ENCODE peak calls at places on chromosomes 12 and 14, in ten cellular contexts. One of them, this sample, is unnamed.

GRCh38 chr14:99188721-99189120 is 83.3 kb downstream of the BCL11B start:
- DNase-seq in WTC11: peak; percentile 73
- DNase-seq in CD8-positive, alpha-beta memory T cell: peak; percentile 68
- DNase-seq in AG20443: no peak
- DNase-seq in hepatocyte: no peak
- DNase-seq in GM13977: no peak
- DNase-seq in adrenal gland: no peak
- DNase-seq in hepatic stellate cell: no peak
- DNase-seq in left ventricle myocardium inferior: no peak
- DNase-seq in thoracic aorta: no peak
- DNase-seq in this sample: no peak

GRCh38 chr14:103286460-103286859 is 47.6 kb upstream of the EIF5 start:
- DNase-seq in left ventricle myocardium inferior: no peak
- DNase-seq in hepatic stellate cell: no peak
- DNase-seq in WTC11: no peak
- DNase-seq in adrenal gland: peak; percentile 2
- DNase-seq in thoracic aorta: no peak
- DNase-seq in AG20443: no peak
- DNase-seq in GM13977: no peak
- DNase-seq in hepatocyte: no peak
- DNase-seq in CD8-positive, alpha-beta memory T cell: no peak
- DNase-seq in this sample: peak; percentile 10

GRCh38 chr12:120663741-120664140 is 23.2 kb upstream of the MLEC start:
- DNase-seq in GM13977: no peak
- DNase-seq in hepatocyte: no peak
- DNase-seq in thoracic aorta: no peak
- DNase-seq in left ventricle myocardium inferior: no peak
- DNase-seq in adrenal gland: no peak
- DNase-seq in AG20443: no peak
- DNase-seq in WTC11: no peak
- DNase-seq in hepatic stellate cell: no peak
- DNase-seq in CD8-positive, alpha-beta memory T cell: no peak
- DNase-seq in this sample: no peak

GRCh38 chr12:112105891-112106290 is 2.7 kb downstream of the NAA25 start:
- DNase-seq in thoracic aorta: no peak
- DNase-seq in hepatic stellate cell: no peak
- DNase-seq in hepatocyte: no peak
- DNase-seq in left ventricle myocardium inferior: no peak
- DNase-seq in CD8-positive, alpha-beta memory T cell: no peak
- DNase-seq in WTC11: no peak
- DNase-seq in AG20443: no peak
- DNase-seq in GM13977: no peak
- DNase-seq in adrenal gland: no peak
- DNase-seq in this sample: no peak

GRCh38 chr14:30532264-30532663 is 26.7 kb upstream of the G2E3 start:
- DNase-seq in hepatic stellate cell: no peak
- DNase-seq in left ventricle myocardium inferior: no peak
- DNase-seq in GM13977: no peak
- DNase-seq in CD8-positive, alpha-beta memory T cell: no peak
- DNase-seq in adrenal gland: no peak
- DNase-seq in AG20443: no peak
- DNase-seq in hepatocyte: no peak
- DNase-seq in thoracic aorta: no peak
- DNase-seq in WTC11: no peak
- DNase-seq in this sample: no peak

GRCh38 chr14:59161571-59162175 is 26.8 kb upstream of the DAAM1 start:
- DNase-seq in WTC11: no peak
- DNase-seq in CD8-positive, alpha-beta memory T cell: no peak
- DNase-seq in hepatocyte: peak; percentile 76
- DNase-seq in thoracic aorta: no peak
- DNase-seq in hepatic stellate cell: peak; percentile 60
- DNase-seq in adrenal gland: no peak
- DNase-seq in left ventricle myocardium inferior: no peak
- DNase-seq in AG20443: peak; percentile 37
- DNase-seq in GM13977: peak; percentile 17
- DNase-seq in this sample: peak; percentile 83

GRCh38 chr12:51590347-51591019 is 550 bp upstream of the SCN8A start:
- DNase-seq in AG20443: peak; percentile 96
- DNase-seq in left ventricle myocardium inferior: peak; percentile 57
- DNase-seq in adrenal gland: peak; percentile 53
- DNase-seq in hepatic stellate cell: peak; percentile 85
- DNase-seq in hepatocyte: peak; percentile 92
- DNase-seq in WTC11: peak; percentile 87
- DNase-seq in CD8-positive, alpha-beta memory T cell: peak; percentile 76
- DNase-seq in GM13977: peak; percentile 89
- DNase-seq in thoracic aorta: no peak
- DNase-seq in this sample: peak; percentile 94

GRCh38 chr12:78229491-78230209 is 399.0 kb downstream of the NAV3 start:
- DNase-seq in WTC11: peak; percentile 69
- DNase-seq in AG20443: peak; percentile 28
- DNase-seq in left ventricle myocardium inferior: no peak
- DNase-seq in adrenal gland: peak; percentile 60
- DNase-seq in hepatic stellate cell: no peak
- DNase-seq in GM13977: peak; percentile 8
- DNase-seq in thoracic aorta: no peak
- DNase-seq in CD8-positive, alpha-beta memory T cell: no peak
- DNase-seq in hepatocyte: peak; percentile 51
- DNase-seq in this sample: peak; percentile 66

GRCh38 chr12:13941258-13942249 is 39.8 kb downstream of the GRIN2B start:
- DNase-seq in WTC11: peak; percentile 74
- DNase-seq in AG20443: peak; percentile 63
- DNase-seq in left ventricle myocardium inferior: no peak
- DNase-seq in thoracic aorta: no peak
- DNase-seq in hepatic stellate cell: no peak
- DNase-seq in hepatocyte: peak; percentile 89
- DNase-seq in GM13977: peak; percentile 38
- DNase-seq in adrenal gland: peak; percentile 72
- DNase-seq in CD8-positive, alpha-beta memory T cell: no peak
- DNase-seq in this sample: peak; percentile 80

GRCh38 chr14:31559939-31560338 is 1.3 kb upstream of the NUBPL start:
- DNase-seq in left ventricle myocardium inferior: no peak
- DNase-seq in CD8-positive, alpha-beta memory T cell: peak; percentile 48
- DNase-seq in WTC11: no peak
- DNase-seq in AG20443: no peak
- DNase-seq in thoracic aorta: no peak
- DNase-seq in hepatic stellate cell: no peak
- DNase-seq in adrenal gland: no peak
- DNase-seq in hepatocyte: no peak
- DNase-seq in GM13977: no peak
- DNase-seq in this sample: no peak

GRCh38 chr12:132170094-132170636 is 25.9 kb downstream of the NOC4L start:
- DNase-seq in left ventricle myocardium inferior: peak; percentile 11
- DNase-seq in hepatocyte: no peak
- DNase-seq in hepatic stellate cell: peak; percentile 60
- DNase-seq in thoracic aorta: no peak
- DNase-seq in WTC11: no peak
- DNase-seq in GM13977: no peak
- DNase-seq in adrenal gland: no peak
- DNase-seq in CD8-positive, alpha-beta memory T cell: peak; percentile 18
- DNase-seq in AG20443: peak; percentile 83
- DNase-seq in this sample: peak; percentile 83

GRCh38 chr12:114918535-114919233 is 234.7 kb upstream of the TBX3 start:
- DNase-seq in adrenal gland: no peak
- DNase-seq in left ventricle myocardium inferior: no peak
- DNase-seq in CD8-positive, alpha-beta memory T cell: no peak
- DNase-seq in thoracic aorta: no peak
- DNase-seq in hepatic stellate cell: peak; percentile 12
- DNase-seq in AG20443: peak; percentile 69
- DNase-seq in WTC11: no peak
- DNase-seq in GM13977: no peak
- DNase-seq in hepatocyte: peak; percentile 68
- DNase-seq in this sample: peak; percentile 81

GRCh38 chr12:33752854-33753253 is 269.4 kb upstream of the ALG10 start:
- DNase-seq in adrenal gland: no peak
- DNase-seq in WTC11: no peak
- DNase-seq in left ventricle myocardium inferior: no peak
- DNase-seq in hepatocyte: no peak
- DNase-seq in hepatic stellate cell: no peak
- DNase-seq in GM13977: no peak
- DNase-seq in CD8-positive, alpha-beta memory T cell: no peak
- DNase-seq in thoracic aorta: no peak
- DNase-seq in AG20443: no peak
- DNase-seq in this sample: no peak

GRCh38 chr12:107661830-107662229 is 23.8 kb upstream of the PWP1 start:
- DNase-seq in hepatocyte: no peak
- DNase-seq in GM13977: peak; percentile 48
- DNase-seq in hepatic stellate cell: no peak
- DNase-seq in adrenal gland: no peak
- DNase-seq in left ventricle myocardium inferior: no peak
- DNase-seq in AG20443: no peak
- DNase-seq in WTC11: no peak
- DNase-seq in CD8-positive, alpha-beta memory T cell: no peak
- DNase-seq in thoracic aorta: no peak
- DNase-seq in this sample: no peak

GRCh38 chr12:56957229-56958052 is at the start of gene RDH16:
- DNase-seq in GM13977: no peak
- DNase-seq in adrenal gland: no peak
- DNase-seq in AG20443: no peak
- DNase-seq in CD8-positive, alpha-beta memory T cell: no peak
- DNase-seq in thoracic aorta: no peak
- DNase-seq in left ventricle myocardium inferior: no peak
- DNase-seq in hepatocyte: no peak
- DNase-seq in hepatic stellate cell: no peak
- DNase-seq in WTC11: no peak
- DNase-seq in this sample: no peak

GRCh38 chr14:62674833-62675232 is 370.4 kb downstream of the KCNH5 start:
- DNase-seq in CD8-positive, alpha-beta memory T cell: no peak
- DNase-seq in GM13977: no peak
- DNase-seq in thoracic aorta: no peak
- DNase-seq in WTC11: no peak
- DNase-seq in adrenal gland: no peak
- DNase-seq in AG20443: no peak
- DNase-seq in hepatocyte: peak; percentile 23
- DNase-seq in left ventricle myocardium inferior: no peak
- DNase-seq in hepatic stellate cell: no peak
- DNase-seq in this sample: no peak

GRCh38 chr12:120012067-120012621 is 23.1 kb downstream of the BICDL1 start:
- DNase-seq in hepatocyte: peak; percentile 38
- DNase-seq in thoracic aorta: no peak
- DNase-seq in hepatic stellate cell: no peak
- DNase-seq in AG20443: no peak
- DNase-seq in left ventricle myocardium inferior: no peak
- DNase-seq in adrenal gland: no peak
- DNase-seq in GM13977: peak; percentile 84
- DNase-seq in CD8-positive, alpha-beta memory T cell: peak; percentile 92
- DNase-seq in WTC11: no peak
- DNase-seq in this sample: peak; percentile 40

GRCh38 chr14:98137626-98138025 is 1134.4 kb downstream of the BCL11B start:
- DNase-seq in hepatic stellate cell: no peak
- DNase-seq in thoracic aorta: no peak
- DNase-seq in adrenal gland: no peak
- DNase-seq in hepatocyte: no peak
- DNase-seq in AG20443: no peak
- DNase-seq in left ventricle myocardium inferior: no peak
- DNase-seq in CD8-positive, alpha-beta memory T cell: no peak
- DNase-seq in WTC11: no peak
- DNase-seq in GM13977: no peak
- DNase-seq in this sample: no peak

GRCh38 chr14:24741871-24742270 is 107.9 kb upstream of the GZMB start:
- DNase-seq in adrenal gland: no peak
- DNase-seq in WTC11: no peak
- DNase-seq in GM13977: no peak
- DNase-seq in CD8-positive, alpha-beta memory T cell: no peak
- DNase-seq in thoracic aorta: no peak
- DNase-seq in left ventricle myocardium inferior: no peak
- DNase-seq in hepatocyte: no peak
- DNase-seq in hepatic stellate cell: no peak
- DNase-seq in AG20443: peak; percentile 35
- DNase-seq in this sample: peak; percentile 64

GRCh38 chr12:40033260-40033649 is 72.6 kb downstream of the SLC2A13 start:
- DNase-seq in left ventricle myocardium inferior: no peak
- DNase-seq in CD8-positive, alpha-beta memory T cell: no peak
- DNase-seq in adrenal gland: no peak
- DNase-seq in hepatic stellate cell: no peak
- DNase-seq in GM13977: no peak
- DNase-seq in hepatocyte: no peak
- DNase-seq in AG20443: no peak
- DNase-seq in thoracic aorta: no peak
- DNase-seq in WTC11: peak; percentile 17
- DNase-seq in this sample: no peak

GRCh38 chr12:31323466-31324115 is 2.4 kb downstream of the SINHCAF start:
- DNase-seq in GM13977: peak; percentile 62
- DNase-seq in AG20443: no peak
- DNase-seq in WTC11: peak; percentile 29
- DNase-seq in thoracic aorta: no peak
- DNase-seq in left ventricle myocardium inferior: peak; percentile 22
- DNase-seq in hepatocyte: no peak
- DNase-seq in hepatic stellate cell: peak; percentile 21
- DNase-seq in CD8-positive, alpha-beta memory T cell: peak; percentile 79
- DNase-seq in adrenal gland: peak; percentile 63
- DNase-seq in this sample: peak; percentile 3

GRCh38 chr14:55103005-55103640 is 25.9 kb upstream of the LGALS3 start:
- DNase-seq in thoracic aorta: peak; percentile 31
- DNase-seq in GM13977: no peak
- DNase-seq in AG20443: peak; percentile 86
- DNase-seq in adrenal gland: peak; percentile 75
- DNase-seq in CD8-positive, alpha-beta memory T cell: peak; percentile 77
- DNase-seq in hepatocyte: peak; percentile 93
- DNase-seq in left ventricle myocardium inferior: peak; percentile 70
- DNase-seq in hepatic stellate cell: peak; percentile 71
- DNase-seq in WTC11: peak; percentile 77
- DNase-seq in this sample: peak; percentile 97

GRCh38 chr12:130815028-130815741 is 23.9 kb downstream of the STX2 start:
- DNase-seq in WTC11: no peak
- DNase-seq in hepatocyte: no peak
- DNase-seq in hepatic stellate cell: no peak
- DNase-seq in AG20443: no peak
- DNase-seq in CD8-positive, alpha-beta memory T cell: no peak
- DNase-seq in GM13977: no peak
- DNase-seq in thoracic aorta: no peak
- DNase-seq in left ventricle myocardium inferior: no peak
- DNase-seq in adrenal gland: no peak
- DNase-seq in this sample: no peak

GRCh38 chr14:64857979-64858740 is 21.5 kb downstream of the SPTB start:
- DNase-seq in thoracic aorta: no peak
- DNase-seq in hepatic stellate cell: no peak
- DNase-seq in CD8-positive, alpha-beta memory T cell: no peak
- DNase-seq in GM13977: no peak
- DNase-seq in WTC11: no peak
- DNase-seq in adrenal gland: no peak
- DNase-seq in AG20443: no peak
- DNase-seq in hepatocyte: no peak
- DNase-seq in left ventricle myocardium inferior: no peak
- DNase-seq in this sample: no peak

GRCh38 chr14:59829941-59830734 is 40.4 kb downstream of the RTN1 start:
- DNase-seq in thoracic aorta: no peak
- DNase-seq in hepatocyte: no peak
- DNase-seq in adrenal gland: no peak
- DNase-seq in left ventricle myocardium inferior: no peak
- DNase-seq in AG20443: no peak
- DNase-seq in WTC11: no peak
- DNase-seq in hepatic stellate cell: peak; percentile 31
- DNase-seq in GM13977: no peak
- DNase-seq in CD8-positive, alpha-beta memory T cell: no peak
- DNase-seq in this sample: peak; percentile 14

GRCh38 chr12:115895247-115895646 is 382.2 kb downstream of the MED13L start:
- DNase-seq in AG20443: peak; percentile 21
- DNase-seq in left ventricle myocardium inferior: no peak
- DNase-seq in WTC11: peak; percentile 54
- DNase-seq in CD8-positive, alpha-beta memory T cell: no peak
- DNase-seq in thoracic aorta: no peak
- DNase-seq in GM13977: no peak
- DNase-seq in adrenal gland: no peak
- DNase-seq in hepatic stellate cell: no peak
- DNase-seq in hepatocyte: no peak
- DNase-seq in this sample: peak; percentile 21

GRCh38 chr12:96198970-96199369 is 4.8 kb downstream of the ELK3 start:
- DNase-seq in AG20443: peak; percentile 62
- DNase-seq in GM13977: no peak
- DNase-seq in thoracic aorta: no peak
- DNase-seq in hepatocyte: no peak
- DNase-seq in WTC11: no peak
- DNase-seq in CD8-positive, alpha-beta memory T cell: no peak
- DNase-seq in hepatic stellate cell: peak; percentile 60
- DNase-seq in left ventricle myocardium inferior: no peak
- DNase-seq in adrenal gland: no peak
- DNase-seq in this sample: peak; percentile 96

GRCh38 chr12:6084261-6084968 is 40.1 kb downstream of the VWF start:
- DNase-seq in AG20443: peak; percentile 69
- DNase-seq in CD8-positive, alpha-beta memory T cell: no peak
- DNase-seq in adrenal gland: peak; percentile 22
- DNase-seq in left ventricle myocardium inferior: no peak
- DNase-seq in hepatocyte: peak; percentile 81
- DNase-seq in GM13977: no peak
- DNase-seq in thoracic aorta: no peak
- DNase-seq in hepatic stellate cell: peak; percentile 88
- DNase-seq in WTC11: no peak
- DNase-seq in this sample: peak; percentile 79

This sample was measured in GM23248.